ENCODE peak calls at places on chromosome 17, in four cellular contexts. One of them, this sample, is unnamed. For H3K36me3, the result is how much of the 10 kb centered on the place peaks cover.

GRCh38 chr17:18362509-18363020 is 785 bp downstream of the SHMT1 start:
- DNase-seq in upper lobe of right lung: peak
- DNase-seq in CD8-positive, alpha-beta T cell: no peak
- DNase-seq in heart right ventricle: peak
- DNase-seq in this sample: peak

GRCh38 chr17:31843382-31843780 is 15.7 kb downstream of the COPRS start:
- DNase-seq in upper lobe of right lung: no peak
- DNase-seq in CD8-positive, alpha-beta T cell: no peak
- DNase-seq in heart right ventricle: no peak
- DNase-seq in this sample: no peak

GRCh38 chr17:62615503-62615902 is 12.0 kb upstream of the MRC2 start:
- DNase-seq in upper lobe of right lung: no peak
- DNase-seq in CD8-positive, alpha-beta T cell: no peak
- DNase-seq in heart right ventricle: no peak
- DNase-seq in this sample: no peak

GRCh38 chr17:1996243-1997145 is 28.6 kb downstream of the RTN4RL1 start:
- DNase-seq in upper lobe of right lung: no peak
- DNase-seq in CD8-positive, alpha-beta T cell: no peak
- DNase-seq in heart right ventricle: no peak
- DNase-seq in this sample: no peak

GRCh38 chr17:31541559-31541958 is 150.1 kb downstream of the RAB11FIP4 start:
- DNase-seq in upper lobe of right lung: no peak
- DNase-seq in CD8-positive, alpha-beta T cell: no peak
- DNase-seq in heart right ventricle: no peak
- DNase-seq in this sample: no peak

GRCh38 chr17:78276499-78276898 is 45.1 kb downstream of the TMEM235 start:
- DNase-seq in upper lobe of right lung: no peak
- DNase-seq in CD8-positive, alpha-beta T cell: no peak
- DNase-seq in heart right ventricle: no peak
- DNase-seq in this sample: no peak

GRCh38 chr17:49913226-49914095 is 55.5 kb upstream of the DLX4 start:
- DNase-seq in upper lobe of right lung: no peak
- DNase-seq in CD8-positive, alpha-beta T cell: no peak
- DNase-seq in heart right ventricle: no peak
- DNase-seq in this sample: no peak

GRCh38 chr17:30796016-30796415 is 28.5 kb downstream of the CRLF3 start:
- DNase-seq in upper lobe of right lung: no peak
- DNase-seq in CD8-positive, alpha-beta T cell: no peak
- DNase-seq in heart right ventricle: no peak
- DNase-seq in this sample: no peak

GRCh38 chr17:71405101-71405500 is 715.7 kb upstream of the SOX9 start:
- DNase-seq in upper lobe of right lung: no peak
- DNase-seq in CD8-positive, alpha-beta T cell: no peak
- DNase-seq in heart right ventricle: no peak
- DNase-seq in this sample: no peak

GRCh38 chr17:83144421-83145357 is 65.3 kb downstream of the METRNL start:
- DNase-seq in upper lobe of right lung: no peak
- DNase-seq in CD8-positive, alpha-beta T cell: no peak
- DNase-seq in heart right ventricle: no peak
- DNase-seq in this sample: no peak

GRCh38 chr17:50794361-50794760 is 27.0 kb upstream of the ANKRD40CL start:
- DNase-seq in upper lobe of right lung: no peak
- DNase-seq in CD8-positive, alpha-beta T cell: no peak
- DNase-seq in heart right ventricle: no peak
- DNase-seq in this sample: no peak

GRCh38 chr17:41917192-41917591 is 1.6 kb downstream of the ACLY start:
- DNase-seq in upper lobe of right lung: no peak
- DNase-seq in CD8-positive, alpha-beta T cell: no peak
- DNase-seq in heart right ventricle: no peak
- DNase-seq in this sample: no peak

DNA sequence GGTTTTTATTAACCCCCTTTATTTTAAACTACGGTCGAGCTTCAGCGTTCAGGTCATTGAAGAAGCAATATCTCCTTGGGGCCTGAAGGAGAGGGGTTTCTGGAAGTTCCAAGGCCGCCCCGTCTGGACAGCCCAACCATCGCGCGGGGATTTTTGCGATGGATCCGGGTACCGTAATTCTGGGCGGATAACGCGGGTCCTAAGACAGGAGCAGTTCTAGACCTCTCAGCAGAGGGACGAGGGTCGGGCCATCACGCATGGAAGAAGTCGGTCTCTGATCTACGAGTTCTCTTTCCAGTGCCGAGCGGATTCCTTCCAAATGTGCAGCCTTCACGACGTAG is 3.6 kb downstream of the BORCS6 start:
- DNase-seq in upper lobe of right lung: no peak
- DNase-seq in CD8-positive, alpha-beta T cell: no peak
- DNase-seq in heart right ventricle: no peak
- DNase-seq in this sample: no peak
- TF ChIP-seq CTCF in upper lobe of right lung: no peak
- TF ChIP-seq CTCF in CD8-positive, alpha-beta T cell: no peak
- TF ChIP-seq CTCF in heart right ventricle: no peak
- TF ChIP-seq CTCF in this sample: no peak

GRCh38 chr17:68424188-68424587 is 33.1 kb downstream of the WIPI1 start:
- DNase-seq in upper lobe of right lung: no peak
- DNase-seq in CD8-positive, alpha-beta T cell: no peak
- DNase-seq in heart right ventricle: no peak
- DNase-seq in this sample: no peak
- H3K36me3 ChIP-seq in upper lobe of right lung: half or more
- H3K36me3 ChIP-seq in CD8-positive, alpha-beta T cell: under half
- H3K36me3 ChIP-seq in heart right ventricle: under half
- H3K36me3 ChIP-seq in this sample: under half

GRCh38 chr17:8188408-8188839 is 1.6 kb downstream of the BORCS6 start:
- DNase-seq in upper lobe of right lung: peak
- DNase-seq in CD8-positive, alpha-beta T cell: no peak
- DNase-seq in heart right ventricle: no peak
- DNase-seq in this sample: no peak

GRCh38 chr17:8187517-8188407 is 2.2 kb downstream of the BORCS6 start:
- DNase-seq in upper lobe of right lung: peak
- DNase-seq in CD8-positive, alpha-beta T cell: peak
- DNase-seq in heart right ventricle: peak
- DNase-seq in this sample: peak

GRCh38 chr17:8185580-8186445 is 4.2 kb downstream of the BORCS6 start:
- DNase-seq in upper lobe of right lung: peak
- DNase-seq in CD8-positive, alpha-beta T cell: peak
- DNase-seq in heart right ventricle: peak
- DNase-seq in this sample: peak

GRCh38 chr17:8189041-8189710 is 804 bp downstream of the BORCS6 start:
- DNase-seq in upper lobe of right lung: peak
- DNase-seq in CD8-positive, alpha-beta T cell: peak
- DNase-seq in heart right ventricle: no peak
- DNase-seq in this sample: peak

GRCh38 chr17:8186787-8187516 is 3.0 kb downstream of the BORCS6 start:
- DNase-seq in upper lobe of right lung: peak
- DNase-seq in CD8-positive, alpha-beta T cell: peak
- DNase-seq in heart right ventricle: peak
- DNase-seq in this sample: peak
- TF ChIP-seq CTCF in upper lobe of right lung: peak
- TF ChIP-seq CTCF in CD8-positive, alpha-beta T cell: peak
- TF ChIP-seq CTCF in heart right ventricle: peak
- TF ChIP-seq CTCF in this sample: peak

GRCh38 chr17:48103379-48103715 is 2.1 kb upstream of the CBX1 start:
- DNase-seq in upper lobe of right lung: no peak
- DNase-seq in CD8-positive, alpha-beta T cell: no peak
- DNase-seq in heart right ventricle: no peak
- DNase-seq in this sample: no peak

GRCh38 chr17:48104440-48104839 is 3.1 kb upstream of the SNX11 start:
- DNase-seq in upper lobe of right lung: no peak
- DNase-seq in CD8-positive, alpha-beta T cell: no peak
- DNase-seq in heart right ventricle: no peak
- DNase-seq in this sample: no peak

GRCh38 chr17:48107137-48108055 is at the start of gene SNX11:
- DNase-seq in upper lobe of right lung: peak
- DNase-seq in CD8-positive, alpha-beta T cell: peak
- DNase-seq in heart right ventricle: peak
- DNase-seq in this sample: peak

GRCh38 chr17:48102700-48103378 is 1.6 kb upstream of the CBX1 start:
- DNase-seq in upper lobe of right lung: no peak
- DNase-seq in CD8-positive, alpha-beta T cell: no peak
- DNase-seq in heart right ventricle: no peak
- DNase-seq in this sample: no peak

GRCh38 chr17:48106802-48107136 is 797 bp upstream of the SNX11 start:
- DNase-seq in upper lobe of right lung: no peak
- DNase-seq in CD8-positive, alpha-beta T cell: no peak
- DNase-seq in heart right ventricle: no peak
- DNase-seq in this sample: no peak
- H3K36me3 ChIP-seq in upper lobe of right lung: under half
- H3K36me3 ChIP-seq in CD8-positive, alpha-beta T cell: under half
- H3K36me3 ChIP-seq in heart right ventricle: under half
- H3K36me3 ChIP-seq in this sample: under half

GRCh38 chr17:9928601-9929341 is 23.7 kb upstream of the RCVRN start:
- DNase-seq in upper lobe of right lung: no peak
- DNase-seq in CD8-positive, alpha-beta T cell: no peak
- DNase-seq in heart right ventricle: no peak
- DNase-seq in this sample: no peak
- TF ChIP-seq CTCF in upper lobe of right lung: peak
- TF ChIP-seq CTCF in CD8-positive, alpha-beta T cell: no peak
- TF ChIP-seq CTCF in heart right ventricle: peak
- TF ChIP-seq CTCF in this sample: peak

GRCh38 chr17:75500419-75501216 is 14.7 kb downstream of the CASKIN2 start:
- DNase-seq in upper lobe of right lung: no peak
- DNase-seq in CD8-positive, alpha-beta T cell: no peak
- DNase-seq in heart right ventricle: no peak
- DNase-seq in this sample: no peak

GRCh38 chr17:75498726-75499213 is 16.6 kb downstream of the CASKIN2 start:
- DNase-seq in upper lobe of right lung: no peak
- DNase-seq in CD8-positive, alpha-beta T cell: no peak
- DNase-seq in heart right ventricle: no peak
- DNase-seq in this sample: no peak

GRCh38 chr17:75496005-75496404 is 19.3 kb downstream of the CASKIN2 start:
- DNase-seq in upper lobe of right lung: no peak
- DNase-seq in CD8-positive, alpha-beta T cell: no peak
- DNase-seq in heart right ventricle: no peak
- DNase-seq in this sample: no peak

GRCh38 chr17:75499313-75500022 is 15.9 kb downstream of the CASKIN2 start:
- DNase-seq in upper lobe of right lung: no peak
- DNase-seq in CD8-positive, alpha-beta T cell: no peak
- DNase-seq in heart right ventricle: no peak
- DNase-seq in this sample: no peak

GRCh38 chr17:75498019-75498725 is 17.2 kb downstream of the CASKIN2 start:
- DNase-seq in upper lobe of right lung: no peak
- DNase-seq in CD8-positive, alpha-beta T cell: no peak
- DNase-seq in heart right ventricle: no peak
- DNase-seq in this sample: no peak
- H3K36me3 ChIP-seq in upper lobe of right lung: under half
- H3K36me3 ChIP-seq in CD8-positive, alpha-beta T cell: under half
- H3K36me3 ChIP-seq in heart right ventricle: under half
- H3K36me3 ChIP-seq in this sample: under half

DNA sequence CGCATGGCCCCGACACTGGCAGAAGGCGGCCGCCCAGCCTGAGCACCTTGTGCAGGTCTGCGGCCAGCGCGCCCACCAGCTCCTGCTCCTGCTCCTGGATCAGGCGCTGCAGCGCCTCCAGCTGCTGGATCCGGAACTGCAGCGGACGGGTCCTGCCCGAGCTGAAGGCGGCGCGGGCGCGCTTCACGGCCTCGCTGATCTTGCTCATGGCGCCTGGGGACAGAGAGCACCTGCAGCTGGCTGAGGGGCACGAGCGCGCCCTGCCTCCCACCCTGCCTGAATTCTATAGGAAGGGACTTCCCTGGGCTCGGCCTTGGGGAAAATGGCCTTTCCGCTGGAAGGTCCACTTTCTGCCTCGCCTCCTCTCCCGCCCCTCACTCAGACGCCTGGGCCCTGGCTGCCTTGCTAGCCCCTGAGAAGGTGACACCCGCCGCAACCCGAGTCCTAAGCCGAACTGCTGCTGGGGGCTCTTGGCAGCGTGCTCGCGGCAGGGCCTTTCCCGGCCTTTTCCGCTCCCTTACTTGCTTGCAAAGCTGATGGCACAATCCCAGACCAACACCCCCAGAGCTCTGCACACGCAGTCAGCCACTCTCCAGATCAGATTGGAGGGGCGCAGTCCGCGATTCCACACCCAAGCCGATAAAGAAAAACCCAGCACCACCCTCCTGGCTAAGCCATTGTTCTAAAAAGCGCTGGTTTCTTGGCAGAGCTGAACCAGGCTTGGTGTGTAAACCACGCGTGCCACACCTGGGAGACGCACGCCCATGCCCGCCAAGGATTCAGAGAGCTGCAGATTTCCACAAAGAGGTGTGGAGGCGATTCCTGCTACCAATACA is 3.0 kb downstream of the ALDH3A1 start:
- DNase-seq in upper lobe of right lung: peak
- DNase-seq in CD8-positive, alpha-beta T cell: peak
- DNase-seq in heart right ventricle: peak
- DNase-seq in this sample: peak
- TF ChIP-seq CTCF in upper lobe of right lung: peak
- TF ChIP-seq CTCF in CD8-positive, alpha-beta T cell: peak
- TF ChIP-seq CTCF in heart right ventricle: peak
- TF ChIP-seq CTCF in this sample: peak

GRCh38 chr17:43337684-43338428 is 60.9 kb upstream of the ARL4D start:
- DNase-seq in upper lobe of right lung: no peak
- DNase-seq in CD8-positive, alpha-beta T cell: no peak
- DNase-seq in heart right ventricle: no peak
- DNase-seq in this sample: no peak

GRCh38 chr17:43338886-43339516 is 59.8 kb upstream of the ARL4D start:
- DNase-seq in upper lobe of right lung: peak
- DNase-seq in CD8-positive, alpha-beta T cell: peak
- DNase-seq in heart right ventricle: peak
- DNase-seq in this sample: peak

GRCh38 chr17:43344700-43345099 is 54.1 kb upstream of the ARL4D start:
- DNase-seq in upper lobe of right lung: no peak
- DNase-seq in CD8-positive, alpha-beta T cell: no peak
- DNase-seq in heart right ventricle: no peak
- DNase-seq in this sample: no peak

GRCh38 chr17:43342601-43342905 is 56.2 kb upstream of the ARL4D start:
- DNase-seq in upper lobe of right lung: no peak
- DNase-seq in CD8-positive, alpha-beta T cell: no peak
- DNase-seq in heart right ventricle: no peak
- DNase-seq in this sample: no peak

GRCh38 chr17:43341705-43342600 is 56.8 kb upstream of the ARL4D start:
- DNase-seq in upper lobe of right lung: no peak
- DNase-seq in CD8-positive, alpha-beta T cell: no peak
- DNase-seq in heart right ventricle: no peak
- DNase-seq in this sample: no peak
- H3K36me3 ChIP-seq in upper lobe of right lung: under half
- H3K36me3 ChIP-seq in CD8-positive, alpha-beta T cell: under half
- H3K36me3 ChIP-seq in heart right ventricle: under half
- H3K36me3 ChIP-seq in this sample: under half